ENCODE peak calls at places on chromosomes 3 and 15, in ten cellular contexts. O, H, Y, I, T, J, E, K, Q and D are unnamed samples.

GRCh38 chr15:89472785-89473256 is 23.6 kb downstream of the RHCG start:
- DNase-seq in I (peak), H (no peak), O (peak), J (peak), Q (peak), T (peak), K (no peak), E (peak), Y (no peak), D (peak)

GRCh38 chr3:111284485-111285187 is 213.0 kb downstream of the NECTIN3 start:
- DNase-seq in E (no peak), H (no peak), I (no peak), T (no peak), Y (no peak), J (no peak), O (no peak), K (no peak), Q (no peak), D (no peak)

GRCh38 chr15:37837276-37837675 is 97.2 kb upstream of the TMCO5A start:
- DNase-seq in O (no peak), J (peak), E (peak), K (no peak), Y (no peak), Q (no peak), I (peak), H (no peak), T (peak), D (no peak)

GRCh38 chr3:18080198-18080689 is 337.8 kb upstream of the TBC1D5 start:
- DNase-seq in T (peak), K (no peak), H (no peak), E (peak), O (no peak), J (peak), Y (no peak), Q (no peak), I (peak), D (peak)

GRCh38 chr3:149330609-149331008 is 2.8 kb downstream of the TM4SF18 start:
- DNase-seq in K (no peak), E (no peak), Y (no peak), J (peak), Q (no peak), I (no peak), O (no peak), T (peak), H (no peak), D (no peak)

GRCh38 chr15:63006032-63006878 is 36.3 kb upstream of the TPM1 start:
- DNase-seq in E (no peak), J (no peak), I (no peak), Y (no peak), O (no peak), T (no peak), H (no peak), K (no peak), Q (no peak), D (no peak)

GRCh38 chr3:61822588-61822987 is 261.2 kb downstream of the PTPRG start:
- DNase-seq in Y (no peak), H (no peak), Q (no peak), K (no peak), I (no peak), E (no peak), O (no peak), T (no peak), J (no peak), D (peak)

GRCh38 chr3:67662733-67663132 is 8.3 kb upstream of the SUCLG2 start:
- DNase-seq in E (no peak), T (no peak), I (no peak), J (no peak), K (no peak), O (no peak), H (no peak), Q (no peak), Y (no peak), D (no peak)

GRCh38 chr3:27034255-27034654 is 334.9 kb downstream of the NEK10 start:
- DNase-seq in T (no peak), I (no peak), Q (no peak), J (no peak), Y (no peak), K (no peak), O (no peak), H (no peak), E (no peak), D (peak)

GRCh38 chr15:98754283-98755022 is 106.1 kb downstream of the IGF1R start:
- DNase-seq in O (no peak), H (no peak), Y (no peak), T (no peak), I (peak), E (no peak), Q (no peak), K (no peak), J (peak), D (peak)

GRCh38 chr15:61479601-61480000 is 250.5 kb upstream of the RORA start:
- DNase-seq in Q (no peak), K (no peak), O (no peak), J (peak), Y (no peak), I (peak), H (no peak), E (peak), T (no peak), D (no peak)

GRCh38 chr3:137998643-137999042 is 11.3 kb upstream of the CLDN18 start:
- DNase-seq in H (no peak), I (no peak), J (no peak), Y (no peak), T (no peak), K (no peak), O (no peak), E (no peak), Q (no peak), D (no peak)

GRCh38 chr3:35761311-35761710 is 122.0 kb downstream of the ARPP21 start:
- DNase-seq in J (no peak), O (no peak), Q (no peak), K (no peak), Y (no peak), I (no peak), T (no peak), E (no peak), H (no peak), D (no peak)

GRCh38 chr3:159189994-159190669 is 388.3 kb downstream of the MFSD1 start:
- DNase-seq in H (no peak), E (no peak), O (no peak), I (peak), Q (no peak), Y (no peak), K (no peak), T (peak), J (peak), D (no peak)

GRCh38 chr15:25807063-25807462 is 56.1 kb downstream of the ATP10A start:
- DNase-seq in J (no peak), Q (no peak), E (no peak), O (no peak), I (no peak), H (no peak), T (no peak), Y (no peak), K (no peak), D (no peak)

GRCh38 chr3:193630005-193630404 is 37.0 kb downstream of the OPA1 start:
- DNase-seq in I (no peak), Y (no peak), T (no peak), H (no peak), K (no peak), J (no peak), E (no peak), Q (no peak), O (no peak), D (no peak)

GRCh38 chr3:117356296-117356695 is 646.7 kb downstream of the TUSC7 start:
- DNase-seq in Y (no peak), H (no peak), K (no peak), Q (no peak), O (no peak), E (no peak), J (no peak), T (no peak), I (no peak), D (no peak)

GRCh38 chr3:125061170-125061569 is 5.4 kb upstream of the HEG1 start:
- DNase-seq in J (no peak), E (no peak), I (peak), H (no peak), Y (peak), O (no peak), T (peak), Q (no peak), K (peak), D (no peak)

GRCh38 chr3:113533534-113533892 is 1.2 kb downstream of the SIDT1 start:
- DNase-seq in T (no peak), H (no peak), I (no peak), K (no peak), Y (no peak), Q (no peak), E (no peak), O (no peak), J (no peak), D (no peak)

GRCh38 chr3:128863560-128863959 is 15.9 kb upstream of the ACAD9 start:
- DNase-seq in Q (no peak), E (no peak), H (no peak), J (no peak), K (no peak), T (no peak), O (no peak), Y (no peak), I (no peak), D (no peak)

GRCh38 chr15:70088887-70089691 is 8.6 kb downstream of the TLE3 start:
- DNase-seq in O (no peak), H (no peak), K (peak), E (no peak), Y (no peak), I (peak), Q (no peak), T (no peak), J (peak), D (no peak)

GRCh38 chr3:52019352-52020080 is 23.8 kb upstream of the RPL29 start:
- DNase-seq in E (no peak), J (no peak), K (peak), I (no peak), Y (peak), O (no peak), T (no peak), H (no peak), Q (no peak), D (no peak)

GRCh38 chr3:128491071-128491899 is 1.7 kb downstream of the GATA2 start:
- DNase-seq in T (no peak), K (no peak), H (no peak), Q (no peak), O (no peak), Y (no peak), I (no peak), E (no peak), J (no peak), D (peak)

GRCh38 chr15:45645026-45645980 is 10.5 kb downstream of the SQOR start:
- DNase-seq in H (no peak), J (peak), Q (no peak), I (peak), K (no peak), T (peak), E (peak), O (no peak), Y (no peak), D (peak)

GRCh38 chr15:71052356-71052755 is 62.9 kb upstream of the THSD4 start:
- DNase-seq in Y (no peak), H (no peak), E (peak), J (no peak), O (no peak), K (no peak), I (peak), Q (no peak), T (peak), D (peak)

GRCh38 chr3:28240440-28240839 is 979 bp upstream of the CMC1 start:
- DNase-seq in J (no peak), Q (no peak), O (no peak), I (no peak), K (no peak), T (no peak), E (no peak), Y (no peak), H (no peak), D (no peak)

GRCh38 chr15:43968551-43968950 is 141.7 kb downstream of the WDR76 start:
- DNase-seq in E (no peak), O (no peak), H (no peak), K (no peak), J (no peak), Q (no peak), Y (no peak), I (peak), T (no peak), D (peak)

GRCh38 chr3:33145901-33146580 is 32.2 kb downstream of the CRTAP start:
- DNase-seq in J (peak), H (no peak), I (no peak), Q (no peak), T (no peak), Y (no peak), O (no peak), E (no peak), K (no peak), D (no peak)

GRCh38 chr15:66842710-66843441 is 140.8 kb downstream of the SMAD6 start:
- DNase-seq in J (peak), Y (peak), Q (no peak), E (peak), T (peak), H (peak), I (peak), O (peak), K (peak), D (peak)

GRCh38 chr3:188358787-188359493 is 205.0 kb downstream of the LPP start:
- DNase-seq in H (no peak), O (no peak), E (no peak), Q (no peak), J (no peak), K (no peak), I (no peak), Y (no peak), T (no peak), D (no peak)

GRCh38 chr15:64096486-64097431 is 977 bp downstream of the SNX1 start:
- DNase-seq in K (no peak), H (no peak), T (peak), Q (no peak), O (no peak), E (peak), J (peak), I (peak), Y (no peak), D (peak)

GRCh38 chr3:14967285-14967684 is 19.9 kb downstream of the NR2C2 start:
- DNase-seq in I (no peak), T (no peak), Y (no peak), H (no peak), E (no peak), J (no peak), Q (no peak), K (no peak), O (no peak), D (no peak)

GRCh38 chr3:140848675-140849074 is 93.0 kb upstream of the SLC25A36 start:
- DNase-seq in O (no peak), Q (no peak), H (no peak), I (no peak), K (no peak), T (no peak), E (no peak), J (no peak), Y (peak), D (no peak)

GRCh38 chr3:140854961-140855360 is 86.7 kb upstream of the SLC25A36 start:
- DNase-seq in I (no peak), Q (no peak), Y (no peak), J (no peak), H (no peak), O (no peak), K (no peak), E (no peak), T (no peak), D (no peak)

GRCh38 chr3:140845878-140846277 is 95.8 kb upstream of the SLC25A36 start:
- DNase-seq in K (no peak), T (no peak), I (no peak), E (no peak), Q (no peak), Y (no peak), J (no peak), H (no peak), O (no peak), D (no peak)

GRCh38 chr3:140850210-140850955 is 91.3 kb upstream of the SLC25A36 start:
- DNase-seq in Q (no peak), K (no peak), Y (no peak), O (no peak), I (peak), T (no peak), J (no peak), E (no peak), H (no peak), D (no peak)
- TF ChIP-seq CTCF in Q (no peak), K (no peak), Y (no peak), O (no peak), I (no peak), T (no peak), J (no peak), E (no peak), H (no peak), D (no peak)

DNA sequence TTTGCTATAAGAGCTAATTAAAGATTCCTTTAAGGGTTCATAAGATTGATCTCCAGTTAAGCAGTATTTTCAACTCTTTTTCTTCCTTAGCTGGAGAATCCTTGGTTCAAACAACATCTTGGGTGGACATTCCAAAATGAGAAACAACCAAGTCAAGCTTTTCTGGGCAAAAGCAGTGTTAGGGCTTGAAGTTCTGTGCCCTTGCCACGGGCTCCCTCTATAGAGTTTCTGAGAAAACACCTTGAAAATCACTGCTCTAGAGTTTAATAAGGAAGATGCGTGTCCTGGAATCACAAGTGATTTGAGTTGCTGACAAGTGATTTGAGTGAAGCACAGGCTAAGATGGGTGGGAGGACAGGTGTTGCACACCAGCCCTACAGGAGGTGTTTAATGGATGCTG is 128.9 kb downstream of the SLCO3A1 start:
- DNase-seq in K (no peak), O (no peak), H (no peak), Q (no peak), E (no peak), Y (no peak), J (no peak), T (peak), I (peak), D (peak)
- TF ChIP-seq CTCF in K (no peak), O (no peak), H (no peak), Q (peak), E (no peak), Y (no peak), J (no peak), T (peak), I (no peak), D (peak)

DNA sequence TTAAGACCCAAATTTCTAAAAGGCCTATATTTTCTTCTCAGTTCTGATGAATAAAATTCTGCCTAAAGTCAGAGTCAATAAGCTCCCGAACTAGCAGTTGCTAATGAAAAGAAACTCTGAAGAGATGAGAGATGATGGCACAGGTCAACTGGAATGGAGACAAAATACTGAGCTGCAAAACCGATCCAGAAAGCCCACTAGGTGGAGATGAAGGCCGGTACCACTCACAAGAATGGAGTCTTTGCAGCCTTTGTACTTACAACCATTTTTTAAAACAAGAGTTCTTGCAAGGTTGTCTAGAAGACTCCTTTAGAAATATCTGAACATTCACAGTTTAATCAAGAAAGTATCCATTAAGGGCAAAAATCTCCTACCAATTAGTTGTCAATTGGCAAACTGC is 119.9 kb upstream of the TJP1 start:
- DNase-seq in J (no peak), T (no peak), H (no peak), I (no peak), Q (no peak), Y (no peak), O (no peak), K (no peak), E (peak), D (no peak)
- TF ChIP-seq CTCF in J (peak), T (peak), H (no peak), I (peak), Q (peak), Y (no peak), O (peak), K (no peak), E (peak), D (peak)

DNA sequence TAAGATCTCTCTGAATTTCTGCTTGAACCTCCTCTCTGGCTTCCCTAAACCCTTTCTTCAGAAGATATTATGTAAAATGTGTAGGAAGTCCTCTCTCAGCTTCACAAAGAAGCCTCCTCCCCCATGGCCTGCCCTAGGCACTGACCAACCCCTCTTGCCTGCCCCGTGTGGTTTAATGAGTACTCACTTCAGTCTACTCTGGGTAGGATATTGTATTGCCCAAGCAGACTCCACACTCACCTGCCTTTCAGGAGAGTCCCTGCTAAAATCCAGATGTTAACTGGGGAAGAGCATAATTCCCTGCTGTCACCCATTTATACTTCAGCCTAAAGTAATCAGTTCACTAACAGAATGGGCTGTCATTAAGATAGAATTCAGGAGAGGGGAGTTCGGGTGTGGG is 2.6 kb upstream of the AGBL1 start:
- DNase-seq in K (no peak), H (no peak), J (no peak), E (no peak), Q (no peak), I (no peak), Y (no peak), O (no peak), T (no peak), D (no peak)
- TF ChIP-seq CTCF in K (no peak), H (no peak), J (no peak), E (no peak), Q (no peak), I (no peak), Y (no peak), O (no peak), T (no peak), D (no peak)

GRCh38 chr15:75720787-75721461 is 8.3 kb upstream of the CSPG4 start:
- DNase-seq in Q (no peak), I (no peak), H (no peak), T (peak), K (peak), E (no peak), J (peak), O (no peak), Y (no peak), D (peak)
- TF ChIP-seq CTCF in Q (no peak), I (no peak), H (no peak), T (peak), K (peak), E (peak), J (peak), O (peak), Y (no peak), D (peak)